ENCODE peak calls at places on chromosomes 6 and 20, in four cellular contexts. K is neuronal stem cell, I is IMR-90, U is mesendoderm. N is an unnamed sample.

GRCh38 chr20:43721429-43722152 is 5.2 kb downstream of the GTSF1L start:
- DNase-seq in K (no peak), I (no peak), U (no peak), N (no peak)

GRCh38 chr20:36385503-36385902 is 79.4 kb downstream of the DLGAP4 start:
- DNase-seq in I (no peak), U (no peak), K (no peak), N (no peak)

GRCh38 chr6:50936277-50936681 is 117.6 kb downstream of the TFAP2B start:
- DNase-seq in U (no peak), I (no peak), K (no peak), N (no peak)

GRCh38 chr6:106964954-106965353 is 9.6 kb downstream of the CD24 start:
- DNase-seq in K (no peak), U (no peak), I (no peak), N (no peak)

GRCh38 chr6:73484438-73484837 is 22.9 kb downstream of the MTO1 start:
- DNase-seq in U (no peak), I (no peak), K (no peak), N (no peak)

GRCh38 chr20:50107796-50108331 is 5.1 kb downstream of the UBE2V1 start:
- DNase-seq in K (no peak), I (no peak), U (no peak), N (no peak)

GRCh38 chr6:125533710-125534397 is 215.6 kb upstream of the HEY2 start:
- DNase-seq in U (peak; percentile 80), I (no peak), K (no peak), N (no peak)

GRCh38 chr6:97969065-97969464 is 686.0 kb upstream of the MMS22L start:
- DNase-seq in U (peak; percentile 69), K (no peak), I (no peak), N (no peak)

GRCh38 chr6:168417660-168418059 is 23.3 kb upstream of the SMOC2 start:
- DNase-seq in I (no peak), U (no peak), K (no peak), N (no peak)

GRCh38 chr6:137165375-137166246 is 7.8 kb downstream of the IL22RA2 start:
- DNase-seq in U (no peak), I (no peak), K (no peak), N (no peak)

GRCh38 chr6:108236791-108237190 is 24.0 kb downstream of the SNX3 start:
- DNase-seq in K (no peak), I (no peak), U (no peak), N (no peak)

GRCh38 chr20:9344080-9344920 is 170.1 kb upstream of the LAMP5 start:
- DNase-seq in K (no peak), I (peak; percentile 85), U (no peak), N (peak; percentile 92)

GRCh38 chr6:127516676-127517273 is 2.4 kb downstream of the MTCL3 start:
- DNase-seq in I (peak; percentile 57), U (peak; percentile 89), K (peak; percentile 62), N (peak; percentile 73)

GRCh38 chr6:19554356-19555225 is 282.6 kb upstream of the ID4 start:
- DNase-seq in K (no peak), I (no peak), U (no peak), N (no peak)

GRCh38 chr20:2172305-2173175 is 70.9 kb downstream of the STK35 start:
- DNase-seq in I (peak; percentile 45), K (peak; percentile 66), U (peak; percentile 50), N (peak; percentile 59)

GRCh38 chr20:25275813-25276532 is 28.1 kb downstream of the PYGB start:
- DNase-seq in K (no peak), U (no peak), I (no peak), N (no peak)

GRCh38 chr6:47004458-47004857 is 37.7 kb downstream of the ADGRF1 start:
- DNase-seq in K (no peak), U (no peak), I (no peak), N (peak; percentile 31)

GRCh38 chr6:3252369-3252768 is 6.4 kb upstream of the PSMG4 start:
- DNase-seq in K (no peak), U (no peak), I (no peak), N (no peak)

GRCh38 chr6:166938150-166938549 is 18.2 kb downstream of the RNASET2 start:
- DNase-seq in U (no peak), I (no peak), K (no peak), N (no peak)

GRCh38 chr6:115811511-115811910 is 249.2 kb downstream of the FRK start:
- DNase-seq in I (no peak), U (no peak), K (no peak), N (no peak)

GRCh38 chr20:56551571-56551970 is 18.5 kb downstream of the FAM209B start:
- DNase-seq in U (no peak), K (no peak), I (no peak), N (no peak)

GRCh38 chr20:58342104-58342945 is 32.8 kb downstream of the RAB22A start:
- DNase-seq in U (no peak), I (peak; percentile 67), K (no peak), N (peak; percentile 30)

GRCh38 chr20:6426287-6426891 is 303.6 kb upstream of the FERMT1 start:
- DNase-seq in I (no peak), K (no peak), U (no peak), N (no peak)

GRCh38 chr6:114304304-114304887 is 38.4 kb downstream of the HS3ST5 start:
- DNase-seq in I (peak; percentile 24), U (no peak), K (no peak), N (peak; percentile 15)

GRCh38 chr6:21885532-21886089 is 292.1 kb downstream of the SOX4 start:
- DNase-seq in U (peak; percentile 41), I (peak; percentile 85), K (no peak), N (peak; percentile 73)

GRCh38 chr20:13420625-13421024 is 199.6 kb downstream of the ISM1 start:
- DNase-seq in K (no peak), U (no peak), I (no peak), N (no peak)

DNA sequence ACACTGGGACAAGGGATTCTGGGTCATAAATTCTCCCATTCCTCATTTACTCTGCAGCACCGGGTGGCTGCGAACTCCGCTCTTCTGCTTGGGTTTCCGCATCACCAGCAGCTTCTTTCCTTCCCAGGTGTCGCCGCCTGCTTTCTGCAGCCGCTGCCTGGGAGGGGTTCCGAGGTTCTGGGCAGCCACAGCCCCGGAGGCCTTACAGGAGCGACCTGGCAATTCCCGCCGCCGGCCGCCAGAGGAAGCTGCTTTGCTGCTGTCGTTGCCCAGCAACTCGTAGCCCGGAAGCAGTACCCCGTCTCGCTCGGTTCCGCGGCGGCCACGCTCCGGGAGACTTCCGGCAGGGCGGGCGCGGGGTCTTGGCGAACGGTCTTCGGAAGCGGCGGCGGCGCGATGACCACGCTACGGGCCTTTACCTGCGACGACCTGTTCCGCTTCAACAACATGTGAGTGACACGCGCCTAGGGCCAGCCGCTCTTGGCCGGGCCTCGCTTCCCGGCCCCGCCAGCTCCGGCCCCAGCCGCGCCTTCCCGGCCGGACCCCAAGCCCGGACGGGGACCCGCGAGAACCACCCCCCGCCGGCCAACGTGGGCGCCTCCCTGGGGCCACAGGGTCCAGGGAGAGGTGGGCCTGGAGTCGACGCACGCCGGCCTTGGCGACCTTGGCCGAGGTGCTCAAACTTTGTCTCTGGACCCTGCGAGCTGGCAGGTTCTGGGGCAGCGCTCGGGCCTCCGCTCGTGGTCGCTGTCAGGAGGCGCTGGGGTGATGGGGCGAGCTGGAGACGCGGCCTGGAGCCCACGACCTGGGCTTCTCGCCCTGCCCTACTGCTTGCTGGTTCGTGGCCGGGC is at the start of gene NAA20:
- DNase-seq in K (peak; percentile 81), U (peak; percentile 98), I (peak; percentile 90), N (peak; percentile 93)
- H2BK5ac ChIP-seq in K (peak within 1 kb of the TSS; percentile 93), U (no peak within 1 kb of the TSS), I (peak within 1 kb of the TSS; percentile 34), N (peak within 1 kb of the TSS; percentile 33)

GRCh38 chr20:38156888-38157634 is 8.0 kb downstream of the TGM2 start:
- DNase-seq in K (no peak), U (no peak), I (peak; percentile 34), N (no peak)

GRCh38 chr20:38158701-38159325 is 6.3 kb downstream of the TGM2 start:
- DNase-seq in U (no peak), I (no peak), K (no peak), N (no peak)

GRCh38 chr20:38156280-38156679 is 8.8 kb downstream of the TGM2 start:
- DNase-seq in K (no peak), U (no peak), I (no peak), N (no peak)

GRCh38 chr20:38159539-38159938 is 5.5 kb downstream of the TGM2 start:
- DNase-seq in I (no peak), U (no peak), K (no peak), N (no peak)

GRCh38 chr20:38157635-38158495 is 7.2 kb downstream of the TGM2 start:
- DNase-seq in I (peak; percentile 44), U (no peak), K (no peak), N (no peak)
- H2BK120ac ChIP-seq in I (peak overlapping the region; percentile 62), U (no peak overlapping the region), K (no peak overlapping the region), N (no peak overlapping the region)

GRCh38 chr20:38835792-38836191 is 30.3 kb downstream of the PPP1R16B start:
- DNase-seq in K (no peak), I (no peak), U (no peak), N (no peak)

GRCh38 chr20:38839563-38839962 is 34.1 kb downstream of the PPP1R16B start:
- DNase-seq in K (no peak), I (no peak), U (no peak), N (no peak)

GRCh38 chr20:38838326-38838725 is 32.8 kb downstream of the PPP1R16B start:
- DNase-seq in K (no peak), U (no peak), I (no peak), N (no peak)

GRCh38 chr20:38834868-38835267 is 29.4 kb downstream of the PPP1R16B start:
- DNase-seq in U (no peak), K (no peak), I (no peak), N (no peak)

DNA sequence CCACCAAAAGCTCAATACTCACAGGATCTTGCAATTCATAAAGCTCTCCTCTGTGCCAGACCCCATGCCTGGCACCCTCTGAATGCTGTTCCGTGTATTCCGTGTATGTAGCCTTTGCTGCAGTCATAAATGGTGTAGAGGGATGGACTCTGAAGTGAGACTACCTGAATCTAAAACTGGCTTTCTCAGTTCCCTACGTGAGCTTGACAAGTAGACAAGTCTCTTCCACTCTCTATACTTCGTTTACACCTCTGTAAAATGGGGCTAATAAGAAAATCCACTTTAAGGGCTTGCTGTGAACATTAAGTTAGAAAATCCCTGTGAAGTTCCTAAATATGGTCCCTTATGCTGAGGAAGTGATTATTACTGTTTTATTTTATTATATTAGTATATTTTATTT is 31.5 kb downstream of the PPP1R16B start:
- DNase-seq in I (no peak), K (no peak), U (no peak), N (no peak)
- H2BK5ac ChIP-seq in I (no peak overlapping the region), K (no peak overlapping the region), U (no peak overlapping the region), N (no peak overlapping the region)

DNA sequence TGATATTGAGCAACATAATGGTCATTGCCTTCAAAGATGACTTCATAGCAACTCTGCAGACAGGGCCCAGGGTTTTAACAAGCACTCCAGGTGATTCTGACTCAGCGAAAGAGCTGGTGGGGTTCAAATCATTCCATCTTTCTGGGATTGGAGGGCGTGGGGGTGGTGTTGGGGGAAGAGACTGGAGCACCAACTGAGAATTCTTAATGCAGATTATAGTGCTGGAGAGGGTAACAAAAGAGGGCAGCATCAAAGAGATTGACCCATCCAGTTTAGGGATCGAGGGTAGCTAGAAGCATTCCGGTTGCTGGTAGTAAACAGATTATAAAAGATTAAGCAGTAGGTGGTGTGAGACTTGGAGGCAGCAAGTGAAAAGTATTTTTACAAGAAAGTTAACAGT is 15.9 kb downstream of the PFDN4 start:
- DNase-seq in K (no peak), I (no peak), U (peak; percentile 79), N (no peak)
- H2BK120ac ChIP-seq in K (no peak overlapping the region), I (no peak overlapping the region), U (no peak overlapping the region), N (no peak overlapping the region)

GRCh38 chr20:23582293-23582692 is 14.0 kb upstream of the CST9L start:
- DNase-seq in K (no peak), I (no peak), U (no peak), N (no peak)
- H2BK5ac ChIP-seq in K (no peak overlapping the region), I (no peak overlapping the region), U (no peak overlapping the region), N (no peak overlapping the region)

GRCh38 chr6:7144810-7145209 is 37.0 kb downstream of the RREB1 start:
- DNase-seq in K (no peak), U (no peak), I (no peak), N (no peak)
- H2BK120ac ChIP-seq in K (no peak overlapping the region), U (no peak overlapping the region), I (peak overlapping the region; percentile 66), N (no peak overlapping the region)

N was measured in mesenchymal stem cell.